ENCODE peak calls at places on chromosomes 5 and 9, in eight cellular contexts. One of them, this sample, is unnamed.

GRCh38 chr9:87269777-87270176 is 227.9 kb upstream of the DAPK1 start:
- DNase-seq in neural crest cell: no peak
- DNase-seq in fibroblast of mammary gland: no peak
- DNase-seq in MM.1S: no peak
- DNase-seq in testis: no peak
- DNase-seq in transverse colon: no peak
- DNase-seq in PC-3: no peak
- DNase-seq in lower lobe of right lung: no peak
- DNase-seq in this sample: no peak

GRCh38 chr5:59328801-59329296 is 564.7 kb downstream of the PDE4D start:
- DNase-seq in neural crest cell: no peak
- DNase-seq in fibroblast of mammary gland: peak
- DNase-seq in MM.1S: no peak
- DNase-seq in testis: no peak
- DNase-seq in transverse colon: no peak
- DNase-seq in PC-3: no peak
- DNase-seq in lower lobe of right lung: no peak
- DNase-seq in this sample: no peak

GRCh38 chr9:121150188-121150587 is 51.5 kb downstream of the RAB14 start:
- DNase-seq in neural crest cell: no peak
- DNase-seq in fibroblast of mammary gland: no peak
- DNase-seq in MM.1S: no peak
- DNase-seq in testis: no peak
- DNase-seq in transverse colon: no peak
- DNase-seq in PC-3: no peak
- DNase-seq in lower lobe of right lung: no peak
- DNase-seq in this sample: no peak

GRCh38 chr5:56696900-56697299 is 118.4 kb upstream of the MAP3K1 start:
- DNase-seq in neural crest cell: no peak
- DNase-seq in fibroblast of mammary gland: peak
- DNase-seq in MM.1S: peak
- DNase-seq in testis: peak
- DNase-seq in transverse colon: no peak
- DNase-seq in PC-3: no peak
- DNase-seq in lower lobe of right lung: no peak
- DNase-seq in this sample: no peak

GRCh38 chr5:30450153-30450552 is 743.3 kb upstream of the CDH6 start:
- DNase-seq in neural crest cell: no peak
- DNase-seq in fibroblast of mammary gland: no peak
- DNase-seq in MM.1S: no peak
- DNase-seq in testis: no peak
- DNase-seq in transverse colon: no peak
- DNase-seq in PC-3: no peak
- DNase-seq in lower lobe of right lung: no peak
- DNase-seq in this sample: no peak

GRCh38 chr5:179267671-179268071 is 77.6 kb downstream of the ADAMTS2 start:
- DNase-seq in neural crest cell: no peak
- DNase-seq in fibroblast of mammary gland: no peak
- DNase-seq in MM.1S: no peak
- DNase-seq in testis: no peak
- DNase-seq in transverse colon: peak
- DNase-seq in PC-3: no peak
- DNase-seq in lower lobe of right lung: peak
- DNase-seq in this sample: no peak

GRCh38 chr5:144369001-144369400 is 198.3 kb downstream of the KCTD16 start:
- DNase-seq in neural crest cell: no peak
- DNase-seq in fibroblast of mammary gland: no peak
- DNase-seq in MM.1S: no peak
- DNase-seq in testis: no peak
- DNase-seq in transverse colon: no peak
- DNase-seq in PC-3: no peak
- DNase-seq in lower lobe of right lung: no peak
- DNase-seq in this sample: no peak

GRCh38 chr5:17355585-17356346 is 138.3 kb downstream of the BASP1 start:
- DNase-seq in neural crest cell: no peak
- DNase-seq in fibroblast of mammary gland: peak
- DNase-seq in MM.1S: no peak
- DNase-seq in testis: no peak
- DNase-seq in transverse colon: no peak
- DNase-seq in PC-3: peak
- DNase-seq in lower lobe of right lung: no peak
- DNase-seq in this sample: peak

GRCh38 chr9:23821400-23822181 is 4.4 kb downstream of the ELAVL2 start:
- DNase-seq in neural crest cell: peak
- DNase-seq in fibroblast of mammary gland: no peak
- DNase-seq in MM.1S: no peak
- DNase-seq in testis: peak
- DNase-seq in transverse colon: peak
- DNase-seq in PC-3: peak
- DNase-seq in lower lobe of right lung: no peak
- DNase-seq in this sample: no peak

GRCh38 chr5:172766287-172767104 is 4.5 kb downstream of the DUSP1 start:
- DNase-seq in neural crest cell: no peak
- DNase-seq in fibroblast of mammary gland: peak
- DNase-seq in MM.1S: no peak
- DNase-seq in testis: peak
- DNase-seq in transverse colon: peak
- DNase-seq in PC-3: peak
- DNase-seq in lower lobe of right lung: peak
- DNase-seq in this sample: peak

GRCh38 chr5:67752357-67752708 is 463.2 kb upstream of the PIK3R1 start:
- DNase-seq in neural crest cell: no peak
- DNase-seq in fibroblast of mammary gland: no peak
- DNase-seq in MM.1S: no peak
- DNase-seq in testis: no peak
- DNase-seq in transverse colon: no peak
- DNase-seq in PC-3: no peak
- DNase-seq in lower lobe of right lung: no peak
- DNase-seq in this sample: no peak

GRCh38 chr9:129275626-129276247 is 97.7 kb upstream of the IER5L start:
- DNase-seq in neural crest cell: no peak
- DNase-seq in fibroblast of mammary gland: no peak
- DNase-seq in MM.1S: no peak
- DNase-seq in testis: no peak
- DNase-seq in transverse colon: no peak
- DNase-seq in PC-3: peak
- DNase-seq in lower lobe of right lung: peak
- DNase-seq in this sample: no peak

GRCh38 chr9:18260527-18260926 is 213.4 kb upstream of the ADAMTSL1 start:
- DNase-seq in neural crest cell: no peak
- DNase-seq in fibroblast of mammary gland: peak
- DNase-seq in MM.1S: no peak
- DNase-seq in testis: no peak
- DNase-seq in transverse colon: no peak
- DNase-seq in PC-3: peak
- DNase-seq in lower lobe of right lung: no peak
- DNase-seq in this sample: no peak

GRCh38 chr9:32350682-32351081 is 33.8 kb upstream of the ACO1 start:
- DNase-seq in neural crest cell: no peak
- DNase-seq in fibroblast of mammary gland: peak
- DNase-seq in MM.1S: peak
- DNase-seq in testis: no peak
- DNase-seq in transverse colon: no peak
- DNase-seq in PC-3: peak
- DNase-seq in lower lobe of right lung: no peak
- DNase-seq in this sample: no peak

GRCh38 chr5:131605086-131605485 is 29.9 kb downstream of the RAPGEF6 start:
- DNase-seq in neural crest cell: no peak
- DNase-seq in fibroblast of mammary gland: no peak
- DNase-seq in MM.1S: no peak
- DNase-seq in testis: no peak
- DNase-seq in transverse colon: no peak
- DNase-seq in PC-3: no peak
- DNase-seq in lower lobe of right lung: no peak
- DNase-seq in this sample: no peak

GRCh38 chr9:129002989-129003388 is 25.1 kb downstream of the SH3GLB2 start:
- DNase-seq in neural crest cell: no peak
- DNase-seq in fibroblast of mammary gland: no peak
- DNase-seq in MM.1S: no peak
- DNase-seq in testis: no peak
- DNase-seq in transverse colon: no peak
- DNase-seq in PC-3: no peak
- DNase-seq in lower lobe of right lung: no peak
- DNase-seq in this sample: no peak

GRCh38 chr5:115419794-115420585 is 123.5 kb upstream of the CCDC112 start:
- DNase-seq in neural crest cell: no peak
- DNase-seq in fibroblast of mammary gland: peak
- DNase-seq in MM.1S: no peak
- DNase-seq in testis: no peak
- DNase-seq in transverse colon: no peak
- DNase-seq in PC-3: peak
- DNase-seq in lower lobe of right lung: no peak
- DNase-seq in this sample: no peak

GRCh38 chr9:104863180-104863883 is 64.6 kb downstream of the ABCA1 start:
- DNase-seq in neural crest cell: peak
- DNase-seq in fibroblast of mammary gland: peak
- DNase-seq in MM.1S: peak
- DNase-seq in testis: peak
- DNase-seq in transverse colon: peak
- DNase-seq in PC-3: peak
- DNase-seq in lower lobe of right lung: no peak
- DNase-seq in this sample: no peak

GRCh38 chr9:109101810-109102209 is 17.9 kb downstream of the TMEM245 start:
- DNase-seq in neural crest cell: no peak
- DNase-seq in fibroblast of mammary gland: peak
- DNase-seq in MM.1S: peak
- DNase-seq in testis: no peak
- DNase-seq in transverse colon: no peak
- DNase-seq in PC-3: peak
- DNase-seq in lower lobe of right lung: no peak
- DNase-seq in this sample: no peak

GRCh38 chr5:109944461-109944860 is 254.7 kb downstream of the MAN2A1 start:
- DNase-seq in neural crest cell: no peak
- DNase-seq in fibroblast of mammary gland: no peak
- DNase-seq in MM.1S: no peak
- DNase-seq in testis: no peak
- DNase-seq in transverse colon: no peak
- DNase-seq in PC-3: peak
- DNase-seq in lower lobe of right lung: no peak
- DNase-seq in this sample: no peak

GRCh38 chr9:82140471-82140870 is 151.9 kb downstream of the SPATA31D1 start:
- DNase-seq in neural crest cell: no peak
- DNase-seq in fibroblast of mammary gland: no peak
- DNase-seq in MM.1S: no peak
- DNase-seq in testis: no peak
- DNase-seq in transverse colon: no peak
- DNase-seq in PC-3: peak
- DNase-seq in lower lobe of right lung: no peak
- DNase-seq in this sample: no peak

GRCh38 chr9:134774991-134775540 is 105.5 kb upstream of the FCN2 start:
- DNase-seq in neural crest cell: no peak
- DNase-seq in fibroblast of mammary gland: no peak
- DNase-seq in MM.1S: no peak
- DNase-seq in testis: no peak
- DNase-seq in transverse colon: no peak
- DNase-seq in PC-3: no peak
- DNase-seq in lower lobe of right lung: no peak
- DNase-seq in this sample: no peak

GRCh38 chr9:27925815-27926214 is 352.5 kb upstream of the C9orf72 start:
- DNase-seq in neural crest cell: no peak
- DNase-seq in fibroblast of mammary gland: no peak
- DNase-seq in MM.1S: no peak
- DNase-seq in testis: no peak
- DNase-seq in transverse colon: no peak
- DNase-seq in PC-3: no peak
- DNase-seq in lower lobe of right lung: no peak
- DNase-seq in this sample: no peak

GRCh38 chr5:38905516-38905915 is 59.7 kb downstream of the OSMR start:
- DNase-seq in neural crest cell: no peak
- DNase-seq in fibroblast of mammary gland: peak
- DNase-seq in MM.1S: no peak
- DNase-seq in testis: no peak
- DNase-seq in transverse colon: no peak
- DNase-seq in PC-3: peak
- DNase-seq in lower lobe of right lung: no peak
- DNase-seq in this sample: no peak

GRCh38 chr9:2179557-2179956 is 164.4 kb downstream of the SMARCA2 start:
- DNase-seq in neural crest cell: no peak
- DNase-seq in fibroblast of mammary gland: no peak
- DNase-seq in MM.1S: peak
- DNase-seq in testis: no peak
- DNase-seq in transverse colon: no peak
- DNase-seq in PC-3: no peak
- DNase-seq in lower lobe of right lung: no peak
- DNase-seq in this sample: no peak
- TF ChIP-seq CTCF in neural crest cell: no peak
- TF ChIP-seq CTCF in fibroblast of mammary gland: no peak
- TF ChIP-seq CTCF in MM.1S: peak
- TF ChIP-seq CTCF in testis: no peak
- TF ChIP-seq CTCF in transverse colon: no peak
- TF ChIP-seq CTCF in PC-3: no peak
- TF ChIP-seq CTCF in lower lobe of right lung: no peak
- TF ChIP-seq CTCF in this sample: no peak

GRCh38 chr5:140882591-140882899 is 621 bp downstream of the PCDHA13 start:
- DNase-seq in neural crest cell: no peak
- DNase-seq in fibroblast of mammary gland: peak
- DNase-seq in MM.1S: no peak
- DNase-seq in testis: peak
- DNase-seq in transverse colon: no peak
- DNase-seq in PC-3: peak
- DNase-seq in lower lobe of right lung: no peak
- DNase-seq in this sample: no peak
- TF ChIP-seq CTCF in neural crest cell: peak
- TF ChIP-seq CTCF in fibroblast of mammary gland: no peak
- TF ChIP-seq CTCF in MM.1S: no peak
- TF ChIP-seq CTCF in testis: peak
- TF ChIP-seq CTCF in transverse colon: no peak
- TF ChIP-seq CTCF in PC-3: peak
- TF ChIP-seq CTCF in lower lobe of right lung: peak
- TF ChIP-seq CTCF in this sample: no peak

GRCh38 chr9:97593960-97594359 is 39.2 kb downstream of the TSTD2 start:
- DNase-seq in neural crest cell: no peak
- DNase-seq in fibroblast of mammary gland: no peak
- DNase-seq in MM.1S: no peak
- DNase-seq in testis: no peak
- DNase-seq in transverse colon: no peak
- DNase-seq in PC-3: no peak
- DNase-seq in lower lobe of right lung: no peak
- DNase-seq in this sample: no peak

GRCh38 chr9:97594414-97594921 is 38.7 kb downstream of the TSTD2 start:
- DNase-seq in neural crest cell: no peak
- DNase-seq in fibroblast of mammary gland: no peak
- DNase-seq in MM.1S: no peak
- DNase-seq in testis: no peak
- DNase-seq in transverse colon: no peak
- DNase-seq in PC-3: no peak
- DNase-seq in lower lobe of right lung: no peak
- DNase-seq in this sample: no peak

GRCh38 chr9:97596906-97597305 is 36.3 kb downstream of the TSTD2 start:
- DNase-seq in neural crest cell: no peak
- DNase-seq in fibroblast of mammary gland: no peak
- DNase-seq in MM.1S: no peak
- DNase-seq in testis: no peak
- DNase-seq in transverse colon: no peak
- DNase-seq in PC-3: no peak
- DNase-seq in lower lobe of right lung: no peak
- DNase-seq in this sample: no peak

GRCh38 chr9:97591535-97591934 is 41.6 kb downstream of the TSTD2 start:
- DNase-seq in neural crest cell: no peak
- DNase-seq in fibroblast of mammary gland: no peak
- DNase-seq in MM.1S: no peak
- DNase-seq in testis: no peak
- DNase-seq in transverse colon: no peak
- DNase-seq in PC-3: no peak
- DNase-seq in lower lobe of right lung: no peak
- DNase-seq in this sample: no peak
- TF ChIP-seq CTCF in neural crest cell: no peak
- TF ChIP-seq CTCF in fibroblast of mammary gland: no peak
- TF ChIP-seq CTCF in MM.1S: no peak
- TF ChIP-seq CTCF in testis: no peak
- TF ChIP-seq CTCF in transverse colon: no peak
- TF ChIP-seq CTCF in PC-3: no peak
- TF ChIP-seq CTCF in lower lobe of right lung: no peak
- TF ChIP-seq CTCF in this sample: no peak

GRCh38 chr5:74382115-74382514 is 258.4 kb downstream of the ENC1 start:
- DNase-seq in neural crest cell: no peak
- DNase-seq in fibroblast of mammary gland: no peak
- DNase-seq in MM.1S: no peak
- DNase-seq in testis: no peak
- DNase-seq in transverse colon: no peak
- DNase-seq in PC-3: no peak
- DNase-seq in lower lobe of right lung: no peak
- DNase-seq in this sample: no peak
- TF ChIP-seq CTCF in neural crest cell: no peak
- TF ChIP-seq CTCF in fibroblast of mammary gland: no peak
- TF ChIP-seq CTCF in MM.1S: no peak
- TF ChIP-seq CTCF in testis: no peak
- TF ChIP-seq CTCF in transverse colon: no peak
- TF ChIP-seq CTCF in PC-3: no peak
- TF ChIP-seq CTCF in lower lobe of right lung: no peak
- TF ChIP-seq CTCF in this sample: no peak